ENCODE peak calls at places on chromosomes 3 and 15, in six cellular contexts. E, I, M, J, O and L are unnamed samples. For H3K9me3, the result is how much of the 10 kb centered on the place peaks cover.

GRCh38 chr15:85800460-85801123 is 5.9 kb upstream of the KLHL25 start:
- DNase-seq in E (peak), I (no peak), M (peak), J (peak), O (peak), L (no peak)

GRCh38 chr3:71305246-71306206 is 278.0 kb downstream of the FOXP1 start:
- DNase-seq in E (no peak), I (no peak), M (peak), J (peak), O (no peak), L (no peak)

GRCh38 chr3:182947892-182948291 is 32.4 kb downstream of the DCUN1D1 start:
- DNase-seq in E (peak), I (no peak), M (no peak), J (no peak), O (no peak), L (no peak)

GRCh38 chr3:129485681-129486056 is 42.8 kb upstream of the RHO start:
- DNase-seq in E (no peak), I (peak), M (peak), J (peak), O (peak), L (no peak)

GRCh38 chr3:65398953-65399352 is 639.8 kb downstream of the MAGI1 start:
- DNase-seq in E (no peak), I (no peak), M (no peak), J (no peak), O (no peak), L (no peak)

GRCh38 chr15:54990793-54991192 is 205.9 kb downstream of the RSL24D1 start:
- DNase-seq in E (no peak), I (no peak), M (no peak), J (no peak), O (peak), L (no peak)

GRCh38 chr15:64209680-64210334 is 47.0 kb upstream of the PPIB start:
- DNase-seq in E (peak), I (no peak), M (no peak), J (no peak), O (no peak), L (no peak)

GRCh38 chr3:181486496-181486895 is 225.2 kb upstream of the SOX2 start:
- DNase-seq in E (no peak), I (no peak), M (no peak), J (no peak), O (no peak), L (no peak)

GRCh38 chr15:28116521-28117488 is 17.7 kb upstream of the OCA2 start:
- DNase-seq in E (no peak), I (no peak), M (no peak), J (no peak), O (peak), L (no peak)

GRCh38 chr3:123656691-123657090 is 71.8 kb upstream of the HACD2 start:
- DNase-seq in E (no peak), I (no peak), M (no peak), J (no peak), O (no peak), L (no peak)

GRCh38 chr3:169362261-169362660 is 301.3 kb downstream of the MECOM start:
- DNase-seq in E (no peak), I (no peak), M (no peak), J (peak), O (no peak), L (no peak)

GRCh38 chr3:27666708-27667107 is 55.4 kb downstream of the EOMES start:
- DNase-seq in E (no peak), I (peak), M (no peak), J (peak), O (peak), L (no peak)

GRCh38 chr3:157261000-157261399 is 101.1 kb upstream of the CCNL1 start:
- DNase-seq in E (no peak), I (no peak), M (no peak), J (no peak), O (no peak), L (no peak)

GRCh38 chr3:111012388-111013248 is 59.0 kb upstream of the NECTIN3 start:
- DNase-seq in E (peak), I (no peak), M (no peak), J (no peak), O (no peak), L (no peak)

GRCh38 chr3:155363690-155364070 is 70.2 kb upstream of the STRIT1 start:
- DNase-seq in E (no peak), I (no peak), M (no peak), J (no peak), O (no peak), L (no peak)

GRCh38 chr3:138079901-138080300 is 35.5 kb downstream of the DZIP1L start:
- DNase-seq in E (no peak), I (no peak), M (no peak), J (no peak), O (no peak), L (no peak)

GRCh38 chr3:18046531-18046930 is 304.1 kb upstream of the TBC1D5 start:
- DNase-seq in E (no peak), I (no peak), M (no peak), J (no peak), O (no peak), L (no peak)

GRCh38 chr15:39886418-39886817 is 33.6 kb downstream of the GPR176 start:
- DNase-seq in E (no peak), I (no peak), M (no peak), J (no peak), O (no peak), L (no peak)

GRCh38 chr3:148309390-148310035 is 388.2 kb upstream of the AGTR1 start:
- DNase-seq in E (peak), I (no peak), M (no peak), J (peak), O (no peak), L (no peak)

GRCh38 chr3:119664850-119665379 is 4.5 kb upstream of the POPDC2 start:
- DNase-seq in E (no peak), I (no peak), M (no peak), J (no peak), O (no peak), L (no peak)

GRCh38 chr15:101100593-101101442 is 151.0 kb downstream of the CHSY1 start:
- DNase-seq in E (no peak), I (no peak), M (no peak), J (no peak), O (no peak), L (no peak)

GRCh38 chr15:79617071-79617470 is 184.9 kb downstream of the MINAR1 start:
- DNase-seq in E (no peak), I (no peak), M (no peak), J (no peak), O (no peak), L (no peak)

GRCh38 chr3:48086736-48087470 is 70.7 kb upstream of the MAP4 start:
- DNase-seq in E (no peak), I (no peak), M (no peak), J (no peak), O (no peak), L (no peak)

GRCh38 chr3:39639344-39640236 is 169.8 kb upstream of the MYRIP start:
- DNase-seq in E (peak), I (no peak), M (peak), J (no peak), O (no peak), L (no peak)

GRCh38 chr15:44675911-44676310 is 12.4 kb upstream of the SPG11 start:
- DNase-seq in E (no peak), I (no peak), M (no peak), J (no peak), O (no peak), L (no peak)

GRCh38 chr3:112357888-112358287 is 24.9 kb downstream of the CD200 start:
- DNase-seq in E (no peak), I (no peak), M (no peak), J (no peak), O (no peak), L (peak)

GRCh38 chr3:147958754-147959153 is 549.6 kb downstream of the ZIC1 start:
- DNase-seq in E (no peak), I (no peak), M (no peak), J (no peak), O (no peak), L (no peak)

GRCh38 chr3:71511037-71511436 is 72.5 kb downstream of the FOXP1 start:
- DNase-seq in E (no peak), I (no peak), M (no peak), J (no peak), O (no peak), L (no peak)

GRCh38 chr3:78322780-78323179 is 1282.9 kb downstream of the ROBO2 start:
- DNase-seq in E (no peak), I (no peak), M (no peak), J (no peak), O (no peak), L (no peak)

GRCh38 chr3:178434206-178434805 is 101.9 kb upstream of the KCNMB2 start:
- DNase-seq in E (no peak), I (no peak), M (no peak), J (no peak), O (no peak), L (no peak)

GRCh38 chr3:27681249-27681748 is 40.8 kb downstream of the EOMES start:
- DNase-seq in E (peak), I (no peak), M (no peak), J (no peak), O (no peak), L (no peak)

GRCh38 chr15:33047077-33047476 is 147.4 kb downstream of the FMN1 start:
- DNase-seq in E (no peak), I (no peak), M (no peak), J (no peak), O (no peak), L (no peak)
- H3K9me3 ChIP-seq in E (under half), I (under half), M (under half), J (under half), O (under half), L (under half)

GRCh38 chr15:25090073-25090733 is 135.4 kb downstream of the SNRPN start:
- DNase-seq in E (no peak), I (no peak), M (peak), J (no peak), O (no peak), L (no peak)
- H3K9me3 ChIP-seq in E (under half), I (half or more), M (under half), J (under half), O (half or more), L (under half)

DNA sequence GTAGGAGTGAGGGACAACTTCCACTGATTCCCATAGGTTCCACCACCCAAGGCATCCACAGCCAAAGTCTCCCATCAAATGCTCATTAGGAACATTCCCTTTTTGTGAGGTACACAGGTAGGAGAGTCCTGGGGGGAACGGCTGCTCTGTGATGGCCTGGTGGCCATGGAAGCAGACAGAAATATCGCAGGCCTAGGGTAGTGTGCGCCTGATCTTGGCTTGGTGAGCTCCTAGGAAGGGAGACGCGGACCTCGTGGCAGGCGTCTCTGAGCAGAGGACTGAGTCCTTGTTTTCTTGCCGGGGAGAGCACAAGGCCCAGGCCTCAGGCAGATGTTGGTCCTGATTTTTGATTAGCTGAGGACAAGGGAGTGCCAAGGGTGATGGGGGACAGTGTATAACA is 99.5 kb downstream of the SNRPN start:
- DNase-seq in E (no peak), I (no peak), M (no peak), J (no peak), O (no peak), L (no peak)
- H3K9me3 ChIP-seq in E (under half), I (half or more), M (half or more), J (half or more), O (half or more), L (half or more)

DNA sequence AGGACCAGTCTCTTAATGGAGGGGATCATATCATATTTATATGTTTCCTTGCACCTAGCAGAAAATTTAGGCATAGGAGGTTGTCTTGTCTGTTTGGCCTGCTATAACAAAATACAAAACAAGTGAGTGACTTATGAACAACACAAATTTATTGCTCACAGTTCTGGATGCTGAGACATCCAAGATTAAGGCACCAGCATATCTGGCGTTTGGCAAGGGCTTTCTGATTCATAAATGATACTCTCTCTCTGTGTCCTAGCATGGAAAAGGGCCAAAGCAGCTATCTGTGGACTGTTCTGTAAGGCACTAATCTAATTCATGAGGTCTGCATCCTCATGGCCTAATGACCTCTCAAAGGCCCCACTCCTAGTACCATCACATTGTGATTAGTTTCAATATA is 683.0 kb downstream of the NR2F2 start:
- DNase-seq in E (no peak), I (no peak), M (no peak), J (no peak), O (no peak), L (no peak)
- H3K9me3 ChIP-seq in E (under half), I (under half), M (under half), J (under half), O (under half), L (under half)

GRCh38 chr15:22240951-22241350 is 160.6 kb downstream of the OR4M2 start:
- DNase-seq in E (no peak), I (no peak), M (no peak), J (no peak), O (no peak), L (no peak)

GRCh38 chr15:22240403-22240802 is 160.1 kb downstream of the OR4M2 start:
- DNase-seq in E (no peak), I (no peak), M (no peak), J (no peak), O (no peak), L (no peak)

GRCh38 chr15:22241451-22241850 is 161.1 kb downstream of the OR4M2 start:
- DNase-seq in E (no peak), I (no peak), M (no peak), J (no peak), O (no peak), L (no peak)

GRCh38 chr15:22239806-22240180 is 159.5 kb downstream of the OR4M2 start:
- DNase-seq in E (no peak), I (no peak), M (no peak), J (no peak), O (no peak), L (no peak)

GRCh38 chr15:22243440-22244130 is 163.3 kb downstream of the OR4M2 start:
- DNase-seq in E (no peak), I (no peak), M (no peak), J (no peak), O (no peak), L (no peak)
- H3K9me3 ChIP-seq in E (under half), I (under half), M (under half), J (under half), O (under half), L (under half)